ENCODE peak calls at places on chromosome 11, in ten cellular contexts. D is pancreas, P is endothelial cell of umbilical vein, S is stomach, Q is fibroblast of lung, U is heart right ventricle, M is HCT116, Z is A673, A is tibial artery, X is MM.1S. E is an unnamed sample.

GRCh38 chr11:43581370-43582023 is 99.0 kb upstream of the HSD17B12 start:
- DNase-seq in D (no peak), P (no peak), S (no peak), Q (no peak), U (no peak), M (no peak), Z (no peak), A (no peak), X (no peak), E (no peak)

GRCh38 chr11:130625907-130626306 is 177.5 kb downstream of the ADAMTS15 start:
- DNase-seq in D (no peak), P (no peak), S (no peak), Q (no peak), U (no peak), M (no peak), Z (no peak), A (no peak), X (no peak), E (no peak)

GRCh38 chr11:106482920-106483761 is 405.7 kb downstream of the AASDHPPT start:
- DNase-seq in D (no peak), P (peak; percentile 49), S (no peak), Q (peak; percentile 89), U (no peak), M (no peak), Z (no peak), A (no peak), X (no peak), E (no peak)

GRCh38 chr11:129117595-129118350 is 74.4 kb downstream of the ARHGAP32 start:
- DNase-seq in D (peak; percentile 39), P (peak; percentile 77), S (peak; percentile 29), Q (peak; percentile 87), U (peak; percentile 35), M (peak; percentile 63), Z (peak; percentile 87), A (peak; percentile 25), X (peak; percentile 74), E (no peak)

GRCh38 chr11:134349109-134349801 is 17.5 kb downstream of the GLB1L2 start:
- DNase-seq in D (no peak), P (no peak), S (no peak), Q (no peak), U (no peak), M (no peak), Z (no peak), A (no peak), X (no peak), E (no peak)

GRCh38 chr11:3934658-3935057 is 79.2 kb downstream of the STIM1 start:
- DNase-seq in D (no peak), P (no peak), S (no peak), Q (no peak), U (no peak), M (no peak), Z (no peak), A (no peak), X (no peak), E (no peak)

GRCh38 chr11:131885371-131885770 is 515.0 kb downstream of the NTM start:
- DNase-seq in D (no peak), P (no peak), S (no peak), Q (no peak), U (no peak), M (no peak), Z (peak; percentile 32), A (no peak), X (no peak), E (no peak)

GRCh38 chr11:8207080-8208000 is 38.5 kb upstream of the RIC3 start:
- DNase-seq in D (no peak), P (no peak), S (peak; percentile 17), Q (no peak), U (no peak), M (no peak), Z (no peak), A (no peak), X (no peak), E (no peak)

GRCh38 chr11:114179234-114179941 is 116.8 kb upstream of the NNMT start:
- DNase-seq in D (peak; percentile 89), P (peak; percentile 97), S (peak; percentile 89), Q (peak; percentile 100), U (peak; percentile 76), M (no peak), Z (no peak), A (peak; percentile 96), X (no peak), E (peak; percentile 75)

GRCh38 chr11:114178656-114179055 is 117.5 kb upstream of the NNMT start:
- DNase-seq in D (no peak), P (no peak), S (no peak), Q (no peak), U (no peak), M (no peak), Z (no peak), A (no peak), X (no peak), E (no peak)

GRCh38 chr11:114181195-114181594 is 115.0 kb upstream of the NNMT start:
- DNase-seq in D (no peak), P (no peak), S (no peak), Q (no peak), U (no peak), M (no peak), Z (no peak), A (no peak), X (no peak), E (no peak)

GRCh38 chr11:114181752-114182151 is 114.4 kb upstream of the NNMT start:
- DNase-seq in D (no peak), P (no peak), S (no peak), Q (no peak), U (no peak), M (no peak), Z (no peak), A (no peak), X (no peak), E (no peak)

DNA sequence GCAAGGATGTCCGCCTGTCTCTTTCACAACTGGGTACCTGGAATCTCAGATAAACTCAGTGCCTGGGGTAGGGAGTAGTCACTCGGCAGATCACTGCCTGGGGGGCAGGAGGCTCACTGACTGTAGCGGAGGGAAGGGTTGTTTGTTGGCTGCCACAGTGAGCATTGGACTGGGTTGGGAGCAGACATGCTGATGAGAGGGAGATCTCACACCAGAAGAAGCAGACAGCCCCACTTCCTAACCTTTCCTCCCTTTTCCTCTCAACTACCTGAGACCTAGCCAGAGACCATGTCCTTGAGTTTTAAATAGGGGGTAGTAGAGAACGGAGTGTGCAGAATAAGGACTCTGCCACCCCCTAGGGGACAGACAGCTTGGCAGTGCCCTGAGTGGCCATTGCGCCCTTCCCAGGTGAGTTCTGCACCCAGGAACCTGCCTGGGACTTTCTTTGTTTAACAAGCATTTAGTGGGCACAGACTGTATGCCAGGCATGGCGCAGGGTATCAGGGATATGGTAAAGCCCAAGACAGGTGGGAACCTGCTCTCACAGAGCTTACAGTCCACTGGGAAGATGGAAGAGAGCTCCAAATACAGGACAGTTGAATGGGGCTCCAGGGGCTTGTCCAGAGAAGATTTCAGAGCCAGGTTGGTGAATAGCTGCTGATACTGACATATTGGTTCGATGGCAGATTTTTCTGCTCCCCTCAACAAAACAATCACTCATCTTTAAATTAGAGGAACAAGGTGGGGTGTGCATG is 115.7 kb upstream of the NNMT start:
- DNase-seq in D (peak; percentile 76), P (peak; percentile 59), S (peak; percentile 77), Q (peak; percentile 53), U (peak; percentile 72), M (no peak), Z (peak; percentile 51), A (no peak), X (peak; percentile 44), E (peak; percentile 59)
- TF ChIP-seq CTCF in D (peak; percentile 72), P (peak; percentile 61), S (peak; percentile 64), Q (peak; percentile 31), U (peak; percentile 84), M (peak; percentile 71), Z (peak; percentile 77), A (peak; percentile 35), X (peak; percentile 71), E (peak; percentile 70)

GRCh38 chr11:73145986-73146575 is 4.0 kb upstream of the FCHSD2 start:
- DNase-seq in D (peak; percentile 45), P (no peak), S (peak; percentile 63), Q (no peak), U (no peak), M (no peak), Z (no peak), A (no peak), X (no peak), E (no peak)

GRCh38 chr11:73151371-73151870 is 9.3 kb upstream of the FCHSD2 start:
- DNase-seq in D (no peak), P (no peak), S (peak; percentile 1), Q (no peak), U (no peak), M (no peak), Z (no peak), A (no peak), X (no peak), E (no peak)

GRCh38 chr11:73149105-73149504 is 7.0 kb upstream of the FCHSD2 start:
- DNase-seq in D (no peak), P (no peak), S (no peak), Q (no peak), U (peak; percentile 34), M (no peak), Z (peak; percentile 33), A (no peak), X (no peak), E (no peak)

GRCh38 chr11:73152086-73152853 is 10.2 kb upstream of the FCHSD2 start:
- DNase-seq in D (no peak), P (no peak), S (peak; percentile 24), Q (no peak), U (no peak), M (no peak), Z (no peak), A (no peak), X (peak; percentile 75), E (no peak)

DNA sequence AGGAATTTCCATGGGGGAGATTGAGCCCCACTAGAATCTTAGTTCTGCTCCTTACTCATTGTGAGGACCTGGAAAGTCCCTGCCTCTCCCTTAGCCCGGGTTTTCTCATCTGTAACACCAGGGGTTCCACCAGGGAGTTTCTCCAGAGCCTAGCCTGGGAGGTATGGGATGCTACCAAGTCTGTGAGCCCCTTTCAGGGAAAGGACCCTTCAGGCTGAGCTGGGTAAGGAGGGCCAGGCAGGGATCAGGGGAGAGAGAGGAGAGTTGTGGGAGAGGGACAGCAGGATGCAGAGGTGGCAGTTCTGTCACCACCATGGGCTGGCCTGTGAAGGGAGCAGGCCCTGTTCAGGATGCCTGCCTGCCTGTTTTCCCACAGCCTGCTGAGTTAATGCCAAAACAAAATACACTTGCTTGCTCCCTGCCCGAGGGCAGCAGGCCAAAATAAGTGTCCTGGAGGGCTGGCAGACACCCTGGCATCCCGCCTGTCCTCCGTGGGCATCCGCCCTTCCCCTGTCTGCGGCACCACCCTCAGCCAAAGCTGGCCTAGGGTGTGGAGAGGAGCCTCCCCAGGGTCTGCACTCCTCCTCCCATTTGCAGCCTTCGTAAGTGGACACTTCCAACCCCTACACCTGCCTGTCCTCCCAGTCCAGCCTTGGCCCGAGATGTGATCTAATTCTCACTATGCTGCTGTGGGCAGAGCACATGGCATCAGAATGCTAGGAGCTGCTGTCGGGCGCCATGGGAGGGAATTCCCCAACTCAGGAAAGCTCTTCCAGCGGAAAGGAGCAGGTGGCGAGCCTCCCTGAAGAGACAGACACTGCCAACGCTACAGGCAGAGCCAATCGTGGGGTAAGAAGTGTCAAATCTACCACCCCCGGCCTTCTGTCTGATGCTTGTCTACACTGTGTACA is 5.9 kb upstream of the FCHSD2 start:
- DNase-seq in D (peak; percentile 65), P (peak; percentile 11), S (no peak), Q (no peak), U (peak; percentile 79), M (no peak), Z (no peak), A (peak; percentile 28), X (no peak), E (peak; percentile 81)
- H3K27ac ChIP-seq in D (peak overlapping the region; percentile 59), P (no peak overlapping the region), S (no peak overlapping the region), Q (no peak overlapping the region), U (peak overlapping the region; percentile 82), M (no peak overlapping the region), Z (no peak overlapping the region), A (peak overlapping the region; percentile 80), X (no peak overlapping the region), E (peak overlapping the region; percentile 93)

GRCh38 chr11:31806944-31807790 is 4.0 kb downstream of the PAX6 start:
- DNase-seq in D (no peak), P (no peak), S (no peak), Q (no peak), U (no peak), M (no peak), Z (no peak), A (no peak), X (no peak), E (no peak)
- H3K27me3 ChIP-seq in D (peaks cover 19% of the 10 kb centered on the region), P (peaks cover 98% of the 10 kb centered on the region), S (peaks cover 77% of the 10 kb centered on the region), Q (peaks cover 87% of the 10 kb centered on the region), U (peaks cover 99% of the 10 kb centered on the region), M (no peaks in the 10 kb centered on the region), Z (peaks cover 93% of the 10 kb centered on the region), A (peaks cover 100% of the 10 kb centered on the region), X (peaks cover 67% of the 10 kb centered on the region), E (peaks cover 100% of the 10 kb centered on the region)

GRCh38 chr11:62082292-62082657 is 41.5 kb upstream of the INCENP start:
- DNase-seq in D (no peak), P (no peak), S (no peak), Q (no peak), U (no peak), M (no peak), Z (no peak), A (no peak), X (no peak), E (no peak)
- TF ChIP-seq CTCF in D (no peak), P (no peak), S (no peak), Q (no peak), U (no peak), M (no peak), Z (no peak), A (no peak), X (no peak), E (no peak)

E was measured in heart left ventricle.